ENCODE peak calls at places on chromosomes 6 and 20, in six cellular contexts. One of them, this sample, is unnamed.

GRCh38 chr6:116969211-116969863 is 92.3 kb downstream of the RFX6 start:
- DNase-seq in GM23248: peak; percentile 66
- DNase-seq in neural progenitor cell: peak; percentile 64
- DNase-seq in GM23338: peak; percentile 79
- DNase-seq in MM.1S: peak; percentile 60
- DNase-seq in PC-3: peak; percentile 64
- DNase-seq in this sample: peak; percentile 15

GRCh38 chr6:63560806-63561672 is 11.2 kb upstream of the LOC128125822 start:
- DNase-seq in GM23248: peak; percentile 66
- DNase-seq in neural progenitor cell: no peak
- DNase-seq in GM23338: no peak
- DNase-seq in MM.1S: no peak
- DNase-seq in PC-3: peak; percentile 67
- DNase-seq in this sample: no peak

GRCh38 chr20:13996265-13996664 is 949 bp downstream of the MACROD2 start:
- DNase-seq in GM23248: peak; percentile 19
- DNase-seq in neural progenitor cell: no peak
- DNase-seq in GM23338: peak; percentile 17
- DNase-seq in MM.1S: no peak
- DNase-seq in PC-3: peak; percentile 37
- DNase-seq in this sample: no peak

GRCh38 chr20:23413862-23414422 is 7.3 kb downstream of the NAPB start:
- DNase-seq in GM23248: no peak
- DNase-seq in neural progenitor cell: no peak
- DNase-seq in GM23338: no peak
- DNase-seq in MM.1S: no peak
- DNase-seq in PC-3: no peak
- DNase-seq in this sample: no peak

GRCh38 chr6:136752554-136752953 is 39.7 kb downstream of the MAP3K5 start:
- DNase-seq in GM23248: no peak
- DNase-seq in neural progenitor cell: no peak
- DNase-seq in GM23338: no peak
- DNase-seq in MM.1S: peak; percentile 30
- DNase-seq in PC-3: no peak
- DNase-seq in this sample: no peak

GRCh38 chr6:132270745-132271414 is 130.4 kb downstream of the MOXD1 start:
- DNase-seq in GM23248: peak; percentile 19
- DNase-seq in neural progenitor cell: no peak
- DNase-seq in GM23338: no peak
- DNase-seq in MM.1S: no peak
- DNase-seq in PC-3: peak; percentile 1
- DNase-seq in this sample: no peak

GRCh38 chr6:159103396-159104162 is 58.8 kb upstream of the TAGAP start:
- DNase-seq in GM23248: no peak
- DNase-seq in neural progenitor cell: no peak
- DNase-seq in GM23338: peak; percentile 31
- DNase-seq in MM.1S: no peak
- DNase-seq in PC-3: no peak
- DNase-seq in this sample: no peak

GRCh38 chr20:4233520-4233919 is 218.2 kb upstream of the RNF24 start:
- DNase-seq in GM23248: no peak
- DNase-seq in neural progenitor cell: no peak
- DNase-seq in GM23338: peak; percentile 17
- DNase-seq in MM.1S: no peak
- DNase-seq in PC-3: no peak
- DNase-seq in this sample: no peak

GRCh38 chr6:111713196-111713705 is 107.6 kb upstream of the TRAF3IP2 start:
- DNase-seq in GM23248: no peak
- DNase-seq in neural progenitor cell: no peak
- DNase-seq in GM23338: no peak
- DNase-seq in MM.1S: no peak
- DNase-seq in PC-3: no peak
- DNase-seq in this sample: no peak

GRCh38 chr20:40658509-40658908 is 30.5 kb downstream of the MAFB start:
- DNase-seq in GM23248: no peak
- DNase-seq in neural progenitor cell: no peak
- DNase-seq in GM23338: no peak
- DNase-seq in MM.1S: no peak
- DNase-seq in PC-3: no peak
- DNase-seq in this sample: no peak

GRCh38 chr6:108959972-108960582 is 111.9 kb downstream of the ARMC2 start:
- DNase-seq in GM23248: no peak
- DNase-seq in neural progenitor cell: no peak
- DNase-seq in GM23338: no peak
- DNase-seq in MM.1S: no peak
- DNase-seq in PC-3: no peak
- DNase-seq in this sample: no peak

GRCh38 chr20:3732327-3733118 is at the start of gene HSPA12B:
- DNase-seq in GM23248: peak; percentile 24
- DNase-seq in neural progenitor cell: peak; percentile 80
- DNase-seq in GM23338: peak; percentile 79
- DNase-seq in MM.1S: no peak
- DNase-seq in PC-3: no peak
- DNase-seq in this sample: no peak

GRCh38 chr20:33281550-33282146 is 1.4 kb upstream of the BPIFB1 start:
- DNase-seq in GM23248: no peak
- DNase-seq in neural progenitor cell: no peak
- DNase-seq in GM23338: no peak
- DNase-seq in MM.1S: no peak
- DNase-seq in PC-3: no peak
- DNase-seq in this sample: no peak

DNA sequence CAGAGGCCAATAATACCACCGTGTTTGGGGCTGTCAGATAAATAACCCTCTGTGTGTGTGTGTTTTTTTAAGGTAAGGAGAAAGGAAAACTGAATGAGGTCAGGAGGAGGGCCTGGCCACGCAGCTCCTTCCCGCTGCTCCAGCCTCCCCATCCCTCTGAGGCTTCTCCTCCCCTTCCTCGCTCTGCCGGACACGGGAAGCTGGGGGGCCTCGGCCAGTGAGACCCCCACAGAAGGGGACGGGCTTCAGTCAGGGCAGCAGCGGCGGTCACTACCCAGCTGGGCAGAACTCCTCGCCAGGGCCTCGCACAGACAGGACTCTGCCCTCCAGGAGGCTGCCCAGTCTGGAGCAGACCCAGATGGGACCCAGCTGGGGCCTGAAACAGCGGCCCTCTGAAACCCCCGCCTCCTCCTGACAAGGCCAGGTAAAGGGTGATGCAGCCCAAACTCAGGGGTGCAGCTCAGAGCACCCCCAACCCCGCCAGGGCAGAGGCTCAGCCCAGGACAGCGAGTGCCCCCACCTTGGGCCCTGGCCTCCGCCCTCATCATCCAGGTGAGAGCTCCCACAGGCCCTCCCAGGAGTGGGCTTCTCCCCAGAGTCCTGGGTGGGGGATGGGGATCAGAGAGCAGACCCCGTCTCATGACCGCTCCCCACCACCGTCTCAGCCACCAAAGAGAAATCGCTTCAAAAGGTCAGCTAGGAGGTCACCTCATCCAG is 2.3 kb downstream of the EEF1A2 start:
- DNase-seq in GM23248: no peak
- DNase-seq in neural progenitor cell: no peak
- DNase-seq in GM23338: no peak
- DNase-seq in MM.1S: no peak
- DNase-seq in PC-3: no peak
- DNase-seq in this sample: no peak
- H3F3A ChIP-seq in GM23248: no peaks in the 10 kb centered on the region
- H3F3A ChIP-seq in neural progenitor cell: peaks cover 6% of the 10 kb centered on the region
- H3F3A ChIP-seq in GM23338: no peaks in the 10 kb centered on the region
- H3F3A ChIP-seq in MM.1S: no peaks in the 10 kb centered on the region
- H3F3A ChIP-seq in PC-3: no peaks in the 10 kb centered on the region
- H3F3A ChIP-seq in this sample: peaks cover 9% of the 10 kb centered on the region

DNA sequence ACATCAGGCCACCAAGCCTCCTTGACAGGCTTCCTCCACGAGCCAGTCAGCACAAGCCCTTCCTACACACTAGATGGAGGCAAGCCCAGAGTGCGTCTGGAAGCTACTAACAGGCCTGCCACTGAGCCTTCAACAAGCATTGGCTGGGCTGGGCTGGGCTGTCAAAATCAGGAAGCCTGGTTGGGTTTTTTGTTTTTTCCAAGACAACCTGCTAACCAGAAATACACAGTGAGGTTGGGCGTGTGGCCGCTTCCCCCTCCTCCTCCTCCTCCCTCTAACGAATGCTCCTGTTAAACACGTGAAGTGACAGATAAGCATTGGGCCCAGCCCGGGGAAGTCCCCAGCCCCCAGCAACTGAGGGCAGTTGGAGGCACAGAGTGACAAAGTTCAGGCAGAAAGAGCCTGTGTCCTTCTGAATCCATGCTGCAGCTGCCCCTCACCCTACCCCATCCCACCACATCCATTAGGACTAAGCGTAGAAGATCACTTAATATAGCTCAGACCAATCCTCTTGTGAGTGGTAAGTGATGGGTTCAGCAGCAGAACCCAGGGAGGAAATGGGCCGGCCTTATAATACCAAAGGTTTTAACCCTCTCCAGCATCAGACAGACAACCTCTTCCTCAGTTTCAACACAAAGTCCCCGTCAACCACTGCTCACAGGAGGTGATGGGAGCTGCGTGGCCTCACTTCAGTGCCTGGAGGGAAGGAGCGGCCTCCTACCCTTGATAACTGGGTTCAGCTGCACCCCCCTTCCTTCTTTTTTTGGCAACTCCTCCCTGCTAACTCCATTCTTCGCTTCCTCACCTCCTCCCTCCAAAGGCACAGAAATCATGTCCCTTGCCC is 1.1 kb downstream of the NFATC2 start:
- DNase-seq in GM23248: peak; percentile 32
- DNase-seq in neural progenitor cell: peak; percentile 69
- DNase-seq in GM23338: peak; percentile 29
- DNase-seq in MM.1S: peak; percentile 85
- DNase-seq in PC-3: no peak
- DNase-seq in this sample: peak; percentile 35
- H3K4me2 ChIP-seq in GM23248: no peak overlapping the region
- H3K4me2 ChIP-seq in neural progenitor cell: peak overlapping the region; percentile 85
- H3K4me2 ChIP-seq in GM23338: peak overlapping the region; percentile 85
- H3K4me2 ChIP-seq in MM.1S: peak overlapping the region; percentile 97
- H3K4me2 ChIP-seq in PC-3: peak overlapping the region; percentile 88
- H3K4me2 ChIP-seq in this sample: peak overlapping the region; percentile 89

GRCh38 chr6:39309942-39310531 is 4.2 kb downstream of the KCNK17 start:
- DNase-seq in GM23248: peak; percentile 82
- DNase-seq in neural progenitor cell: peak; percentile 85
- DNase-seq in GM23338: peak; percentile 89
- DNase-seq in MM.1S: peak; percentile 50
- DNase-seq in PC-3: peak; percentile 86
- DNase-seq in this sample: peak; percentile 79
- TF ChIP-seq EZH2 in GM23248: no peak
- TF ChIP-seq EZH2 in neural progenitor cell: no peak
- TF ChIP-seq EZH2 in GM23338: no peak
- TF ChIP-seq EZH2 in MM.1S: no peak
- TF ChIP-seq EZH2 in PC-3: no peak
- TF ChIP-seq EZH2 in this sample: no peak

DNA sequence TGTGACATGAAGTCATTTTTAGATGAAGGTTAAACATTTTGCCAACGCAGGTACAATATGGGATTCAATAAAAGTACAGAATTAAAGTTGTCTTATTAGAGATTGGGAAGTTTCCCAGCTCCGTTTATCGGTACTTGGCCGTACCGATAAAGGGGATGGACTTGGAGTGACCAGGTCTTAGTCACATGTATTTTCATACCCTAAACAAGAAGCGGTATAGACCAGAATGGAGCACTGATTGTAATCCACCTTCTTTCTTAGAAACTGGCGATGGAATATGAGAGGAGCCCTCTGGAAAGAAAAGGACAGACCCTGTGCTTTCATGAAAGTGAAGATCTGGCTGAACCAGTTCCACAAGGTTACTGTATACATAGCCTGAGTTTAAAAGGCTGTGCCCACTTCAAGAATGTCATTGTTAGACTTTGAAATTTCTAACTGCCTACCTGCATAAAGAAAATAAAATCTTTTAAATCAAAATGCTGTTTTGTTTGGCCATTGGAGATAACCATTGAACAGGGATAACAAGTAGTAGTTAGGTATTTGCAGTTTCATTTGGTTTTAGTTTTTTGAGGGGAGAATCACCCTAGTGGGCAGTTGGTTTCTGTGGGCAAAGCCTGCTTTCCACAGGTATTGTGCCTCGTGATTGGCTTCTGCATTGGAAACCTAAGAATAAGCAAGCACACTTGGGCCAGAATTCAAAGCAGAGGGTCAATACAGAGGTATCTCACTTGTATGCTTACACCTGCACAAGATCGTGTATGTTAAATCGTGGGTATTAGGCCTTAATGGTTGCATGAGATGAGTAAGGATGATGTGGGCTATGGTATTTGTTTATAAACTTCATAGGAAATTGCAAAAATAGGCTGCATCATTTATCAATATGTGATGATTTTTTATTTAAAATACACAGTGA is 11.2 kb upstream of the ZNFX1 start:
- DNase-seq in GM23248: no peak
- DNase-seq in neural progenitor cell: no peak
- DNase-seq in GM23338: peak; percentile 36
- DNase-seq in MM.1S: no peak
- DNase-seq in PC-3: peak; percentile 87
- DNase-seq in this sample: peak; percentile 80
- H3F3A ChIP-seq in GM23248: peaks cover 94% of the 10 kb centered on the region
- H3F3A ChIP-seq in neural progenitor cell: peaks cover 90% of the 10 kb centered on the region
- H3F3A ChIP-seq in GM23338: peaks cover 85% of the 10 kb centered on the region
- H3F3A ChIP-seq in MM.1S: peaks cover 13% of the 10 kb centered on the region
- H3F3A ChIP-seq in PC-3: peaks cover 63% of the 10 kb centered on the region
- H3F3A ChIP-seq in this sample: peaks cover 94% of the 10 kb centered on the region

DNA sequence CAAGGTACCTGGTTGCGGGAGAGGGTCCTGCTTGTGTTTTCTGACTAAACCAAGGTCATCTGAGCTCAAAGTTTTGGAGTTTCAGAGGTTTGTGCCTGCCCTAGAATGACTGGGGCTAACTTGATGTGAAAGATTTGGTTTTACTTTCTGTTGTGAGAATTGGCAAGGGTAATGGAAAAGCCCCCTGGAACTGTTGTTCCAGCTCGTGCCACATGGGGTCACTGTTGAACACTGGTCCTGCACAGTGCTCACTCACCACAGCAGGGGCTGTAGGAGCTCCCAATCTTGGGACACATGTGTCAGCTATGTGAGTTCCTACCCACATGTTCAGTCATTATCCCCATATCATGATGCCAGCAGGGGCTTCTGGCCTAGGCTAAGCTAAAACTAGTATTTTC is 6.5 kb downstream of the TGM6 start:
- DNase-seq in GM23248: peak; percentile 49
- DNase-seq in neural progenitor cell: peak; percentile 69
- DNase-seq in GM23338: peak; percentile 74
- DNase-seq in MM.1S: peak; percentile 81
- DNase-seq in PC-3: peak; percentile 44
- DNase-seq in this sample: no peak
- H3K4me2 ChIP-seq in GM23248: peak overlapping the region; percentile 58
- H3K4me2 ChIP-seq in neural progenitor cell: no peak overlapping the region
- H3K4me2 ChIP-seq in GM23338: no peak overlapping the region
- H3K4me2 ChIP-seq in MM.1S: peak overlapping the region; percentile 62
- H3K4me2 ChIP-seq in PC-3: no peak overlapping the region
- H3K4me2 ChIP-seq in this sample: no peak overlapping the region